ENCODE peak calls at places on chromosomes 6 and 20, in seven cellular contexts. Y is left colon, B is kidney tubule cell, S is fibroblast of gingiva, M is right atrium auricular region, E is body of pancreas, P is posterior vena cava. Q is an unnamed sample.

GRCh38 chr6:54646551-54647300 is 199.8 kb upstream of the FAM83B start:
- DNase-seq in Y (no peak), P (no peak), M (no peak), E (no peak), B (no peak), S (no peak), Q (no peak)

GRCh38 chr6:146884728-146885127 is 286.0 kb downstream of the ADGB start:
- DNase-seq in M (no peak), P (no peak), S (no peak), B (peak), Y (no peak), E (no peak), Q (no peak)

GRCh38 chr6:145529582-145529981 is 205.7 kb downstream of the EPM2A start:
- DNase-seq in B (no peak), M (no peak), Y (no peak), S (no peak), P (no peak), E (no peak), Q (no peak)

GRCh38 chr6:151005896-151006632 is 140.6 kb downstream of the MTHFD1L start:
- DNase-seq in B (no peak), M (no peak), S (no peak), E (no peak), Y (no peak), P (no peak), Q (no peak)

GRCh38 chr6:126664271-126664670 is 324.4 kb downstream of the CENPW start:
- DNase-seq in P (no peak), B (no peak), Y (no peak), M (no peak), E (no peak), S (peak), Q (no peak)

GRCh38 chr6:30626484-30627366 is at the start of gene ATAT1:
- DNase-seq in Y (peak), P (peak), S (peak), M (peak), B (peak), E (peak), Q (peak)

GRCh38 chr6:81614292-81614691 is 138.2 kb downstream of the TENT5A start:
- DNase-seq in M (no peak), Y (peak), B (no peak), P (no peak), E (peak), S (no peak), Q (no peak)

GRCh38 chr6:139392834-139393233 is 18.4 kb upstream of the CITED2 start:
- DNase-seq in B (peak), S (no peak), E (no peak), M (no peak), Y (no peak), P (no peak), Q (no peak)

GRCh38 chr20:38975539-38976120 is 13.5 kb downstream of the DHX35 start:
- DNase-seq in M (no peak), E (no peak), Y (no peak), S (no peak), B (no peak), P (no peak), Q (no peak)

GRCh38 chr20:48831702-48832422 is 4.1 kb upstream of the PREX1 start:
- DNase-seq in Y (no peak), M (peak), B (peak), P (peak), E (peak), S (peak), Q (no peak)

Q was measured in prostate gland.